ENCODE peak calls at places on chromosomes 16 and 17, in seven cellular contexts. G is mucosa of descending colon, Q is AG10803, S is cardiac muscle cell, I is psoas muscle, N is brain microvascular endothelial cell, H is HCT116. V is an unnamed sample.

GRCh38 chr16:85724936-85725335 is 26.0 kb downstream of the C16orf74 start:
- DNase-seq in I (no peak), S (no peak), H (no peak), N (no peak), Q (no peak), G (no peak), V (no peak)

GRCh38 chr16:29974291-29975133 is 844 bp downstream of the TAOK2 start:
- DNase-seq in I (peak), S (peak), H (no peak), G (no peak), N (no peak), Q (no peak), V (no peak)

GRCh38 chr17:77356690-77357201 is 216.0 kb downstream of the SEC14L1 start:
- DNase-seq in S (peak), N (no peak), I (peak), H (no peak), G (no peak), Q (no peak), V (no peak)

GRCh38 chr16:11401161-11402050 is 56.1 kb downstream of the RMI2 start:
- DNase-seq in H (no peak), I (peak), N (no peak), G (no peak), Q (no peak), S (no peak), V (no peak)

GRCh38 chr17:58615768-58616659 is 75.8 kb downstream of the TEX14 start:
- DNase-seq in G (no peak), I (no peak), Q (no peak), H (no peak), S (no peak), N (no peak), V (no peak)

GRCh38 chr17:21058098-21058893 is 15.5 kb upstream of the USP22 start:
- DNase-seq in H (no peak), I (no peak), S (peak), Q (peak), N (peak), G (no peak), V (no peak)

GRCh38 chr17:20225162-20226115 is 216.3 kb downstream of the SPECC1 start:
- DNase-seq in S (no peak), I (no peak), G (no peak), Q (no peak), H (no peak), N (no peak), V (no peak)

GRCh38 chr16:29871822-29872546 is 9.0 kb upstream of the CDIPT start:
- DNase-seq in G (no peak), S (no peak), H (no peak), I (no peak), N (no peak), Q (no peak), V (no peak)

GRCh38 chr17:32525116-32525515 is 38.3 kb downstream of the CDK5R1 start:
- DNase-seq in N (peak), H (no peak), Q (peak), I (no peak), G (no peak), S (peak), V (peak)

GRCh38 chr16:17304124-17304813 is 166.5 kb downstream of the XYLT1 start:
- DNase-seq in S (no peak), G (no peak), Q (peak), N (no peak), I (no peak), H (peak), V (no peak)

GRCh38 chr17:82838386-82839063 is 1.3 kb downstream of the ZNF750 start:
- DNase-seq in Q (peak), I (peak), H (no peak), N (no peak), S (peak), G (peak), V (no peak)

GRCh38 chr17:2331303-2331702 is 5.0 kb downstream of the TSR1 start:
- DNase-seq in S (no peak), G (no peak), Q (no peak), I (no peak), H (no peak), N (no peak), V (no peak)

GRCh38 chr17:44362964-44363612 is 565 bp downstream of the FAM171A2 start:
- DNase-seq in I (no peak), H (no peak), N (no peak), S (no peak), G (no peak), Q (no peak), V (no peak)

GRCh38 chr17:3800362-3801042 is 486 bp downstream of the ITGAE start:
- DNase-seq in I (no peak), N (no peak), Q (no peak), S (no peak), G (no peak), H (no peak), V (no peak)

GRCh38 chr16:86974120-86974519 is 343.1 kb downstream of the C16orf95 start:
- DNase-seq in H (no peak), N (no peak), I (peak), Q (no peak), S (no peak), G (no peak), V (no peak)

GRCh38 chr17:59825533-59826316 is 67.0 kb downstream of the TUBD1 start:
- DNase-seq in H (no peak), S (peak), N (peak), G (no peak), I (peak), Q (peak), V (peak)

GRCh38 chr16:8753411-8754054 is 43.9 kb downstream of the TMEM186 start:
- DNase-seq in Q (no peak), S (no peak), H (no peak), I (no peak), N (no peak), G (no peak), V (no peak)

GRCh38 chr16:1335996-1336395 is 2.6 kb downstream of the BAIAP3 start:
- DNase-seq in N (no peak), Q (no peak), G (no peak), H (no peak), S (no peak), I (no peak), V (no peak)

GRCh38 chr16:89122322-89122831 is 28.7 kb downstream of the ACSF3 start:
- DNase-seq in S (no peak), I (peak), N (no peak), Q (no peak), H (no peak), G (peak), V (no peak)

GRCh38 chr16:58098207-58099096 is 30.7 kb downstream of the CFAP20 start:
- DNase-seq in G (no peak), S (no peak), H (no peak), Q (peak), N (peak), I (no peak), V (no peak)

GRCh38 chr17:27598337-27599050 is 32.5 kb upstream of the LGALS9 start:
- DNase-seq in I (no peak), G (peak), S (no peak), Q (no peak), H (no peak), N (no peak), V (no peak)

GRCh38 chr16:1941924-1942809 is 832 bp downstream of the MSRB1 start:
- DNase-seq in N (no peak), H (no peak), S (peak), I (no peak), Q (peak), G (peak), V (no peak)

DNA sequence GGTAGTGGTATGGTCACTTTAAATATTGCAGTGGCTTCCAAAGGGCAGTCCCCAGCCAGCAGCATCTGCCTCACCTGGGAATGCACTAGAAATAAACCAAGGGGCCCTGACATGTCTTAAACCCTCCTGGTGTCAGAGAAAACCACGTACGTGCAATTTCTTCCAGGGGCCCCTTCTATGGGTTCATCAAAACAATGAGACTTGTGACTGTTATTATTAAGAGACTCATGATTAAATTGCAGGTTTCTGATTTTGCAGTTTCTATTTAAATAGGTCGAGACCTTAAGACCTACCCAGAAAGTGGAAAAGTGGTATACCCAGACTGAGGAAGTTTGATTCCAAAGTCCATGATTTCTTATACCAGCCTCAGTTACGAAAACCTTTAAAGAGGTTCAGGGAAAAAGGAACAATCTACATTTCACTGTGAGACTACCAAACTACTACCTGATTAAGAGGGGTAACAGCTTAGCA is 746 bp upstream of the POLG2 start:
- DNase-seq in S (no peak), Q (no peak), G (no peak), I (no peak), N (no peak), H (no peak), V (no peak)
- H3K4me3 ChIP-seq in S (peak), Q (peak), G (no peak), I (peak), N (peak), H (peak), V (peak)

GRCh38 chr17:70251704-70252103 is 82.4 kb downstream of the KCNJ2 start:
- DNase-seq in Q (no peak), S (peak), H (no peak), G (no peak), N (no peak), I (no peak), V (no peak)
- TF ChIP-seq CTCF in Q (no peak), S (no peak), H (no peak), G (no peak), N (no peak), I (no peak), V (no peak)

GRCh38 chr17:80187090-80187489 is 17.3 kb downstream of the CARD14 start:
- DNase-seq in N (no peak), S (peak), G (no peak), Q (peak), H (no peak), I (no peak), V (no peak)
- H3K4me3 ChIP-seq in N (no peak), S (no peak), G (no peak), Q (peak), H (no peak), I (peak), V (no peak)

GRCh38 chr17:8799001-8799850 is at the start of gene MFSD6L:
- DNase-seq in I (no peak), Q (no peak), S (peak), H (no peak), N (peak), G (peak), V (no peak)
- TF ChIP-seq CTCF in I (no peak), Q (no peak), S (no peak), H (no peak), N (no peak), G (no peak), V (peak)

DNA sequence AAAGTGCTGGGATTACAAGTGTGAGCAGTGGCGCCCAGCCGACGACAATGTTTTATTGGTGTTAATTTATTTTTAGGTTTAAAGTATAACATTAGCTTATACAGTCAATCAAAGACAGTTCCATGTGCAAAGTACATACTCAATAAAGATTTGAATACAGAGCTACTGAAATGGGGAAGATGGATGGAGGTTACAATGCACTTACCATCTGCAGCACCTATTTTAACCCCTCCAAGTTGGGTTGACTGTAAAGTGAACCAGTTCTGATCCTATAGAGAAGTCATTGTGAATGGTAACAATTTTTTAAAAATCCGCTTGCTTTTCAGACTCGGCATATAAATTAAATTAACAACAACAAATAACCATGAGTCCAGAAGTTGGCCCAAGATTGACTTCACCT is 679 bp upstream of the PSKH1 start:
- DNase-seq in G (no peak), I (no peak), S (no peak), H (no peak), N (no peak), Q (no peak), V (no peak)
- H3K4me3 ChIP-seq in G (no peak), I (peak), S (peak), H (peak), N (peak), Q (peak), V (peak)

GRCh38 chr16:68629315-68629900 is 15.7 kb upstream of the CDH3 start:
- DNase-seq in N (no peak), I (no peak), G (no peak), Q (no peak), S (no peak), H (no peak), V (no peak)
- TF ChIP-seq CTCF in N (no peak), I (no peak), G (no peak), Q (no peak), S (no peak), H (no peak), V (no peak)

GRCh38 chr17:8117367-8117979 is 841 bp downstream of the ALOXE3 start:
- DNase-seq in Q (no peak), N (no peak), I (no peak), S (no peak), G (no peak), H (no peak), V (no peak)
- H3K4me3 ChIP-seq in Q (peak), N (peak), I (peak), S (peak), G (no peak), H (peak), V (peak)

GRCh38 chr17:17993366-17993765 is 20.7 kb downstream of the DRC3 start:
- DNase-seq in G (no peak), Q (no peak), N (no peak), I (no peak), S (no peak), H (no peak), V (no peak)

GRCh38 chr17:17990282-17990681 is 17.6 kb downstream of the DRC3 start:
- DNase-seq in G (no peak), N (no peak), Q (no peak), H (no peak), S (no peak), I (no peak), V (no peak)

GRCh38 chr17:17993852-17994251 is 21.2 kb downstream of the DRC3 start:
- DNase-seq in H (no peak), G (no peak), S (no peak), Q (no peak), N (no peak), I (no peak), V (no peak)

GRCh38 chr17:17994770-17995169 is 22.1 kb downstream of the DRC3 start:
- DNase-seq in S (no peak), N (no peak), H (no peak), I (no peak), G (no peak), Q (no peak), V (no peak)

DNA sequence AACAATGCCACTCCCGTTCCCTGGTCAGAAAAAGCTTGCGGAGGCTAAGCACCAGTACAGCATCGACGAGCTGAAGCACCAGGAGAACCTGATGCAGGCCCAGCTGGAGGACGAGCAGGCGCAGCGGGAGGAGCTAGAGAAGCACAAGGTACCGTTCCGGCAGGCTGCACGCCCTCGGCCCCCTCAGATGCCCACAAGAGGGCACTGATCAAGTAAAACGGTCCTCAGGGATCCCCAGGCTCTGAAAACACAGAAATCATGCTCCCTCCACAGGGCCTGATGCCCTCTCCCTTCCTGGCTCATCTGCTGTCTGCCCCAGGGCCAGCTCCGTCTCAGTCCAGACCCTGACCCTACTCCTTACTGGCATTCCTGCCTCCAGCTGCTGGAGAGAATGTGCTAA is 21.6 kb downstream of the DRC3 start:
- DNase-seq in S (peak), G (no peak), Q (no peak), N (no peak), H (peak), I (no peak), V (no peak)
- TF ChIP-seq CTCF in S (peak), G (no peak), Q (peak), N (peak), H (peak), I (peak), V (peak)

GRCh38 chr17:40346768-40347154 is 17.8 kb downstream of the GJD3 start:
- DNase-seq in I (no peak), N (no peak), S (no peak), H (no peak), G (no peak), Q (no peak), V (no peak)
- H3K4me3 ChIP-seq in I (peak), N (no peak), S (no peak), H (no peak), G (no peak), Q (no peak), V (no peak)

DNA sequence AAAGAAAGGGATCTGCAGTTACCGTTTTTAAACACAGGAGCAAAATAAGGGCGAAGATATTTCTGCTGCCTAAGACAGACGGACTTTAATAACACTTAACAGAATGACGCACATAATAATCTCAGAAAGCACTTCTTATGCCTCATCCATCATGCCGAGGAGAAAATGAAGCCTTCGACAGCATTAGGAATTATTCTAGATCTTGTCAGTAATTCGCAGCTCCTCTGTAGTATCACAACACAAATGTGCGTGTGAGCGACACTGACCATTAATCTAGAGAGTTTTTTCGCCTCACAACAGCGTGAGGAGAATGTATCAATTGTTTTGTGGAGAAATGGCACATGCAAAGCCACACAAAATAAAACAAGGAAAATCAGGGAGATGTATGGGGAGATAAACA is 410.2 kb upstream of the PSMD7 start:
- DNase-seq in I (no peak), N (no peak), S (no peak), Q (no peak), G (no peak), H (no peak), V (no peak)
- TF ChIP-seq CTCF in I (no peak), N (no peak), S (no peak), Q (no peak), G (no peak), H (no peak), V (no peak)